ENCODE peak calls at places on chromosomes 6 and 20, in eight cellular contexts. Y is lung; O is B cell; Z is GM12865; B is neural progenitor cell; L is effector memory CD4-positive, alpha-beta T cell; J is prostate gland; F is fibroblast of mammary gland. A is an unnamed sample.

GRCh38 chr6:43702522-43703440 is 15.2 kb upstream of the MRPS18A start:
- DNase-seq in Y (peak; percentile 93), O (peak; percentile 59), Z (peak; percentile 52), B (peak; percentile 97), L (no peak), J (no peak), F (peak; percentile 96), A (no peak)

GRCh38 chr6:10082385-10082784 is 332.5 kb downstream of the TFAP2A start:
- DNase-seq in Y (no peak), O (no peak), Z (no peak), B (no peak), L (no peak), J (no peak), F (no peak), A (no peak)

GRCh38 chr6:69719602-69720193 is 77.1 kb downstream of the LMBRD1 start:
- DNase-seq in Y (no peak), O (no peak), Z (peak; percentile 50), B (peak; percentile 19), L (no peak), J (no peak), F (peak; percentile 42), A (no peak)

GRCh38 chr6:47083586-47084047 is 41.5 kb upstream of the ADGRF1 start:
- DNase-seq in Y (peak; percentile 88), O (no peak), Z (no peak), B (no peak), L (no peak), J (peak; percentile 65), F (peak; percentile 93), A (no peak)

GRCh38 chr6:98931710-98932109 is 16.0 kb downstream of the FBXL4 start:
- DNase-seq in Y (no peak), O (no peak), Z (no peak), B (peak; percentile 5), L (no peak), J (no peak), F (no peak), A (no peak)

GRCh38 chr6:143024977-143025376 is 35.7 kb upstream of the AIG1 start:
- DNase-seq in Y (no peak), O (no peak), Z (no peak), B (no peak), L (no peak), J (no peak), F (no peak), A (no peak)

GRCh38 chr20:51446656-51447055 is 95.9 kb downstream of the NFATC2 start:
- DNase-seq in Y (peak; percentile 38), O (no peak), Z (no peak), B (no peak), L (no peak), J (no peak), F (peak; percentile 95), A (no peak)

GRCh38 chr6:98039876-98040605 is 757.0 kb upstream of the MMS22L start:
- DNase-seq in Y (no peak), O (no peak), Z (no peak), B (peak; percentile 47), L (no peak), J (no peak), F (peak; percentile 3), A (no peak)

GRCh38 chr6:340991-341827 is 48.9 kb downstream of the DUSP22 start:
- DNase-seq in Y (no peak), O (peak; percentile 69), Z (peak; percentile 63), B (no peak), L (no peak), J (no peak), F (peak; percentile 60), A (no peak)

GRCh38 chr20:39269031-39269461 is 306.9 kb downstream of the DHX35 start:
- DNase-seq in Y (no peak), O (peak; percentile 44), Z (peak; percentile 52), B (peak; percentile 81), L (no peak), J (peak; percentile 40), F (peak; percentile 14), A (no peak)

GRCh38 chr6:63573140-63573898 is 1.0 kb downstream of the LOC128125822 start:
- DNase-seq in Y (peak; percentile 89), O (peak; percentile 80), Z (peak; percentile 93), B (peak; percentile 82), L (peak; percentile 61), J (peak; percentile 97), F (peak; percentile 61), A (peak; percentile 58)

GRCh38 chr6:57094689-57095088 is 4.7 kb downstream of the ZNF451 start:
- DNase-seq in Y (no peak), O (no peak), Z (no peak), B (no peak), L (no peak), J (no peak), F (no peak), A (no peak)

GRCh38 chr20:7673841-7674240 is 266.4 kb downstream of the HAO1 start:
- DNase-seq in Y (no peak), O (no peak), Z (no peak), B (no peak), L (no peak), J (no peak), F (peak; percentile 79), A (no peak)

GRCh38 chr6:28355743-28356665 is 6.3 kb downstream of the ZKSCAN3 start:
- DNase-seq in Y (peak; percentile 81), O (peak; percentile 53), Z (peak; percentile 87), B (peak; percentile 91), L (peak; percentile 41), J (peak; percentile 91), F (peak; percentile 89), A (peak; percentile 32)